ENCODE peak calls at places on chromosomes 6 and 20, in eight cellular contexts. P, O, V, D, U, I, G and T are unnamed samples.

GRCh38 chr6:147108256-147108910 is 95.8 kb upstream of the STXBP5 start:
- DNase-seq in O (no peak), D (no peak), P (no peak), I (no peak), V (peak), G (no peak), U (no peak), T (no peak)

GRCh38 chr6:137136065-137136464 is 37.4 kb downstream of the IL22RA2 start:
- DNase-seq in O (no peak), P (no peak), I (no peak), G (no peak), D (no peak), V (no peak), U (no peak), T (no peak)

GRCh38 chr20:2557873-2558580 is 21.7 kb downstream of the TMC2 start:
- DNase-seq in O (no peak), G (no peak), V (no peak), I (peak), P (no peak), D (no peak), U (no peak), T (no peak)

GRCh38 chr6:149043476-149044130 is 273.9 kb upstream of the TAB2 start:
- DNase-seq in U (peak), V (peak), D (no peak), O (no peak), I (peak), G (no peak), P (peak), T (no peak)

GRCh38 chr20:57753332-57754164 is 43.7 kb upstream of the PMEPA1 start:
- DNase-seq in D (no peak), I (no peak), V (peak), P (no peak), G (peak), O (no peak), U (no peak), T (no peak)

GRCh38 chr6:4928426-4928825 is 75.4 kb downstream of the RPP40 start:
- DNase-seq in G (no peak), U (no peak), V (no peak), I (no peak), P (peak), D (no peak), O (peak), T (no peak)

GRCh38 chr6:145736854-145737181 is 1.5 kb upstream of the EPM2A start:
- DNase-seq in V (no peak), U (no peak), G (no peak), P (no peak), D (no peak), I (no peak), O (peak), T (no peak)

GRCh38 chr6:21824431-21825180 is 231.1 kb downstream of the SOX4 start:
- DNase-seq in G (no peak), O (no peak), D (no peak), I (no peak), V (peak), P (no peak), U (no peak), T (no peak)

GRCh38 chr6:16391451-16391912 is 153.1 kb downstream of the GMPR start:
- DNase-seq in P (no peak), G (no peak), U (no peak), I (no peak), D (no peak), V (no peak), O (peak), T (no peak)

GRCh38 chr6:37826993-37827392 is 7.5 kb downstream of the ZFAND3 start:
- DNase-seq in O (no peak), U (no peak), I (no peak), P (no peak), V (no peak), G (no peak), D (no peak), T (no peak)

GRCh38 chr6:168583126-168583525 is 142.1 kb downstream of the SMOC2 start:
- DNase-seq in D (no peak), V (no peak), I (no peak), U (no peak), O (no peak), G (no peak), P (no peak), T (no peak)

GRCh38 chr20:48298851-48299484 is 513.7 kb upstream of the SULF2 start:
- DNase-seq in D (peak), U (no peak), G (no peak), O (peak), V (no peak), I (no peak), P (no peak), T (peak)

GRCh38 chr6:139679516-139680179 is 305.2 kb upstream of the CITED2 start:
- DNase-seq in U (no peak), P (no peak), D (no peak), V (no peak), I (no peak), O (no peak), G (no peak), T (no peak)

GRCh38 chr20:21436186-21436585 is 38.9 kb upstream of the NKX2-4 start:
- DNase-seq in G (no peak), P (no peak), O (peak), U (no peak), V (no peak), I (no peak), D (peak), T (no peak)

GRCh38 chr6:23611776-23612381 is 514.1 kb upstream of the NRSN1 start:
- DNase-seq in O (no peak), V (peak), G (no peak), U (no peak), D (no peak), I (no peak), P (no peak), T (no peak)

GRCh38 chr6:26305097-26305841 is 59.7 kb upstream of the BTN3A2 start:
- DNase-seq in V (peak), I (peak), O (peak), U (peak), D (no peak), G (peak), P (peak), T (no peak)

GRCh38 chr20:13533946-13534345 is 104.8 kb downstream of the TASP1 start:
- DNase-seq in O (no peak), P (no peak), D (no peak), I (no peak), V (no peak), G (no peak), U (no peak), T (no peak)

GRCh38 chr6:116595247-116595646 is 21.0 kb upstream of the RSPH4A start:
- DNase-seq in U (no peak), D (no peak), V (no peak), P (no peak), G (no peak), O (no peak), I (no peak), T (no peak)

GRCh38 chr20:16189371-16189770 is 383.9 kb downstream of the KIF16B start:
- DNase-seq in O (no peak), D (no peak), I (no peak), P (no peak), V (no peak), U (no peak), G (no peak), T (no peak)

GRCh38 chr6:121285041-121285440 is 49.2 kb downstream of the TBC1D32 start:
- DNase-seq in O (peak), D (no peak), V (no peak), P (no peak), G (no peak), U (no peak), I (no peak), T (no peak)